ENCODE peak calls at places on chromosomes 13 and 19, in six cellular contexts. N, C, R, A, B and T are unnamed samples.

GRCh38 chr19:15276620-15277019 is 44.4 kb upstream of the EPHX3 start:
- DNase-seq in B (no peak), N (no peak), C (no peak), A (no peak), R (no peak), T (no peak)

GRCh38 chr13:44523176-44524017 is 52.7 kb downstream of the TSC22D1 start:
- DNase-seq in R (no peak), N (no peak), B (peak), A (no peak), C (peak), T (no peak)

GRCh38 chr13:26042781-26043180 is 9.0 kb downstream of the SHISA2 start:
- DNase-seq in B (no peak), R (no peak), N (no peak), C (no peak), A (no peak), T (no peak)

GRCh38 chr13:34391071-34391470 is 551.0 kb upstream of the NBEA start:
- DNase-seq in A (no peak), N (no peak), B (peak), R (no peak), C (no peak), T (no peak)

GRCh38 chr13:108560092-108560491 is 69.3 kb upstream of the MYO16 start:
- DNase-seq in A (no peak), N (no peak), R (no peak), C (no peak), B (no peak), T (no peak)

GRCh38 chr19:47376589-47377144 is 27.6 kb downstream of the DHX34 start:
- DNase-seq in R (no peak), A (no peak), C (no peak), B (no peak), N (no peak), T (no peak)

GRCh38 chr19:7870571-7871279 is 3.5 kb downstream of the PRR36 start:
- DNase-seq in B (peak), C (no peak), N (no peak), R (no peak), A (peak), T (no peak)

GRCh38 chr19:7366701-7367420 is 18.1 kb downstream of the ARHGEF18 start:
- DNase-seq in B (peak), N (no peak), A (no peak), C (no peak), R (peak), T (no peak)

GRCh38 chr13:27043013-27043412 is 128.6 kb downstream of the USP12 start:
- DNase-seq in R (no peak), B (peak), N (no peak), C (peak), A (no peak), T (no peak)

GRCh38 chr19:2678043-2678671 is 24.3 kb downstream of the GNG7 start:
- DNase-seq in B (no peak), A (no peak), C (no peak), N (no peak), R (no peak), T (no peak)

GRCh38 chr19:40596608-40597328 is 4.4 kb upstream of the LTBP4 start:
- DNase-seq in C (no peak), A (peak), N (no peak), R (peak), B (peak), T (no peak)

GRCh38 chr19:52936151-52936957 is 13.1 kb upstream of the ZNF888 start:
- DNase-seq in B (no peak), N (no peak), C (no peak), A (no peak), R (no peak), T (no peak)

GRCh38 chr19:47614559-47614958 is 5.6 kb downstream of the BICRA start:
- DNase-seq in C (no peak), A (no peak), R (no peak), N (no peak), B (no peak), T (no peak)

GRCh38 chr19:1261863-1262686 is 7.1 kb upstream of the CIRBP start:
- DNase-seq in N (no peak), A (no peak), C (no peak), B (peak), R (peak), T (no peak)

GRCh38 chr13:29847501-29847983 is 2.9 kb downstream of the UBL3 start:
- DNase-seq in N (no peak), B (peak), C (no peak), A (no peak), R (no peak), T (no peak)

GRCh38 chr13:45949161-45949560 is 97.6 kb upstream of the SIAH3 start:
- DNase-seq in B (no peak), R (no peak), A (no peak), C (peak), N (no peak), T (no peak)

GRCh38 chr13:80131204-80131603 is 209.7 kb downstream of the SPRY2 start:
- DNase-seq in B (peak), N (no peak), A (peak), C (no peak), R (peak), T (no peak)

GRCh38 chr19:37920591-37921450 is 13.8 kb downstream of the SIPA1L3 start:
- DNase-seq in N (no peak), B (no peak), R (no peak), A (no peak), C (no peak), T (no peak)

GRCh38 chr13:19818223-19818842 is 35.6 kb upstream of the PSPC1 start:
- DNase-seq in R (peak), A (peak), N (peak), B (no peak), C (no peak), T (peak)

GRCh38 chr13:43303040-43303729 is 279.8 kb downstream of the DNAJC15 start:
- DNase-seq in N (no peak), C (no peak), R (peak), B (peak), A (peak), T (no peak)

GRCh38 chr13:66207610-66208009 is 1022.5 kb downstream of the PCDH9 start:
- DNase-seq in A (no peak), N (no peak), R (no peak), C (no peak), B (no peak), T (no peak)

GRCh38 chr13:31431722-31432137 is 232.0 kb downstream of the B3GLCT start:
- DNase-seq in C (no peak), R (no peak), N (peak), A (peak), B (peak), T (no peak)

GRCh38 chr13:101785858-101786257 is 333.4 kb downstream of the ITGBL1 start:
- DNase-seq in R (no peak), B (peak), N (no peak), A (peak), C (peak), T (no peak)

GRCh38 chr13:109610517-109610916 is 175.9 kb downstream of the IRS2 start:
- DNase-seq in A (peak), R (no peak), B (peak), C (no peak), N (peak), T (no peak)

GRCh38 chr19:39405261-39405912 is 1.3 kb upstream of the ZFP36 start:
- DNase-seq in N (no peak), B (no peak), A (no peak), R (no peak), C (no peak), T (no peak)